ENCODE peak calls at places on chromosomes 2 and 18, in four cellular contexts. F is colonic mucosa, X is bronchial epithelial cell, N is DND-41. D is an unnamed sample. For H3K27me3, the result is how much of the 10 kb centered on the place peaks cover.

GRCh38 chr2:200051621-200051945 is 96.2 kb downstream of the MAIP1 start:
- DNase-seq in N (no peak), F (no peak), X (peak), D (no peak)

GRCh38 chr2:55771612-55772011 is 78.0 kb upstream of the PNPT1 start:
- DNase-seq in X (peak), N (no peak), F (no peak), D (peak)

GRCh38 chr2:134289225-134289624 is 35.4 kb downstream of the MGAT5 start:
- DNase-seq in F (no peak), N (no peak), X (no peak), D (no peak)

GRCh38 chr18:68662779-68663178 is 52.1 kb downstream of the TMX3 start:
- DNase-seq in N (no peak), F (no peak), X (peak), D (peak)

GRCh38 chr18:51430538-51430937 is 233.1 kb upstream of the MEX3C start:
- DNase-seq in X (peak), F (no peak), N (no peak), D (no peak)

GRCh38 chr2:3585239-3586109 is 9.4 kb upstream of the COLEC11 start:
- DNase-seq in X (no peak), F (peak), N (no peak), D (no peak)

GRCh38 chr2:181751266-181752030 is 71.1 kb upstream of the NEUROD1 start:
- DNase-seq in N (no peak), X (no peak), F (no peak), D (no peak)

GRCh38 chr18:45332911-45333310 is 282.4 kb upstream of the SLC14A2 start:
- DNase-seq in X (no peak), N (no peak), F (no peak), D (no peak)

GRCh38 chr18:58015045-58015444 is 29.0 kb upstream of the NEDD4L start:
- DNase-seq in X (no peak), N (no peak), F (no peak), D (no peak)

GRCh38 chr2:215812966-215813365 is 200.4 kb downstream of the MREG start:
- DNase-seq in F (no peak), X (peak), N (no peak), D (no peak)

GRCh38 chr2:184677171-184677570 is 78.8 kb downstream of the ZNF804A start:
- DNase-seq in N (no peak), F (no peak), X (no peak), D (peak)

GRCh38 chr2:10225291-10226031 is 77.2 kb upstream of the HPCAL1 start:
- DNase-seq in X (no peak), N (no peak), F (no peak), D (no peak)

GRCh38 chr2:227234432-227234831 is 70.0 kb downstream of the COL4A3 start:
- DNase-seq in F (no peak), X (no peak), N (no peak), D (no peak)

GRCh38 chr18:73835656-73836055 is 312.0 kb downstream of the FBXO15 start:
- DNase-seq in F (no peak), X (peak), N (no peak), D (no peak)

GRCh38 chr2:196219686-196220085 is 48.3 kb upstream of the STK17B start:
- DNase-seq in N (no peak), F (no peak), X (no peak), D (no peak)

GRCh38 chr2:133817680-133818566 is 249.7 kb upstream of the NCKAP5 start:
- DNase-seq in F (no peak), N (no peak), X (peak), D (peak)

GRCh38 chr2:36407403-36407802 is 51.8 kb downstream of the CRIM1 start:
- DNase-seq in N (no peak), X (no peak), F (no peak), D (no peak)

GRCh38 chr18:58980991-58981390 is 116.3 kb downstream of the ZNF532 start:
- DNase-seq in X (no peak), N (no peak), F (no peak), D (no peak)

GRCh38 chr2:193332938-193333337 is 1138.2 kb upstream of the TMEFF2 start:
- DNase-seq in F (no peak), N (no peak), X (no peak), D (no peak)

GRCh38 chr18:68734311-68734710 is 19.4 kb upstream of the TMX3 start:
- DNase-seq in X (no peak), N (no peak), F (no peak), D (no peak)

GRCh38 chr2:165610591-165611029 is 141.1 kb downstream of the CSRNP3 start:
- DNase-seq in F (no peak), N (peak), X (no peak), D (no peak)

GRCh38 chr2:114700440-114700839 is 258.0 kb downstream of the DPP10 start:
- DNase-seq in F (no peak), X (no peak), N (no peak), D (no peak)

GRCh38 chr18:42798606-42799005 is 316.9 kb downstream of the RIT2 start:
- DNase-seq in N (no peak), X (no peak), F (no peak), D (no peak)

GRCh38 chr2:3659447-3660432 is 1.7 kb downstream of the ALLC start:
- DNase-seq in F (no peak), N (no peak), X (no peak), D (peak)

GRCh38 chr2:61910603-61911002 is 5.1 kb downstream of the COMMD1 start:
- DNase-seq in N (no peak), X (peak), F (no peak), D (peak)

GRCh38 chr2:24875272-24875671 is 44.8 kb downstream of the ADCY3 start:
- DNase-seq in N (no peak), X (no peak), F (no peak), D (no peak)

GRCh38 chr18:49625021-49625691 is 63.3 kb downstream of the LIPG start:
- DNase-seq in X (no peak), N (no peak), F (no peak), D (no peak)

GRCh38 chr18:37628466-37629220 is 63.0 kb upstream of the CELF4 start:
- DNase-seq in X (no peak), N (no peak), F (no peak), D (no peak)

GRCh38 chr18:37778417-37779165 is 213.0 kb upstream of the CELF4 start:
- DNase-seq in N (peak), F (peak), X (peak), D (peak)

GRCh38 chr2:185734658-185735057 is 3.9 kb upstream of the FSIP2 start:
- DNase-seq in N (no peak), F (no peak), X (no peak), D (no peak)

GRCh38 chr18:71443726-71444480 is 1100.2 kb downstream of the CBLN2 start:
- DNase-seq in N (no peak), F (no peak), X (no peak), D (no peak)

GRCh38 chr2:37711308-37711731 is 39.9 kb upstream of the CDC42EP3 start:
- DNase-seq in X (peak), N (peak), F (no peak), D (peak)

GRCh38 chr2:181656450-181657261 is at the start of gene CERKL:
- DNase-seq in F (peak), N (no peak), X (peak), D (peak)

GRCh38 chr2:241291152-241291551 is 24.3 kb downstream of the HDLBP start:
- DNase-seq in F (no peak), X (no peak), N (no peak), D (no peak)

GRCh38 chr2:98761909-98762308 is 31.0 kb upstream of the MGAT4A start:
- DNase-seq in F (no peak), N (no peak), X (no peak), D (no peak)
- H3K27me3 ChIP-seq in F (under half), N (under half), X (under half), D (under half)

GRCh38 chr2:118860506-118860905 is 13.1 kb upstream of the EN1 start:
- DNase-seq in N (no peak), F (no peak), X (no peak), D (no peak)
- H3K27me3 ChIP-seq in N (under half), F (under half), X (under half), D (half or more)

DNA sequence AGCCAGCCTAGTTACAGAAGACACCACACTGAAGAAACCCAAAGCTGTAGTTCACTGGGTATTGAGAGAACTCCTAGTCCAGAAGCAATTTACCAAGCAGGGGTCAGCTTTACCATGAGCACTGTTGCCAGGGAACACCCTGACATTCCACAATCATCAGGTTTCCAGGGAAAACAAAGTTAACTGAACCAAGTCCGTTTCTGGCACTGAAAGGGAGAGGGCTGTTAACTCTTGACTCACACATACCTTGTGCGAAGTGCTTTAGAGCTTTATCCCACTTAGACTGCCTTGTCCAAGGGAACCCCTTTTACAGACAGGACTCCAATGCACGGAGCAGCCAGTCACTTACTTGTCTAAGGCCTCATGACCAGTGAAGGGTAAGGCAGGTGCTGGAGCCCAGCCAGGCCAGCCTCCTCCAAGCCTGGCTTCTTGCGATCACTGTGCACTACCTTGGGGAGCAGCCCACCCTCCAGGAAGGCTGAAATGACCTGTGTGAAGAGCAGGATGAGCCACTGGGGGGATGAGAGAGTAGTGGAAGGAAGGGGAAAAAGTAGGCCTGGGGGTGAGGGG is 53.9 kb downstream of the REEP1 start:
- DNase-seq in N (no peak), F (no peak), X (peak), D (no peak)
- H3K27me3 ChIP-seq in N (under half), F (under half), X (under half), D (under half)

DNA sequence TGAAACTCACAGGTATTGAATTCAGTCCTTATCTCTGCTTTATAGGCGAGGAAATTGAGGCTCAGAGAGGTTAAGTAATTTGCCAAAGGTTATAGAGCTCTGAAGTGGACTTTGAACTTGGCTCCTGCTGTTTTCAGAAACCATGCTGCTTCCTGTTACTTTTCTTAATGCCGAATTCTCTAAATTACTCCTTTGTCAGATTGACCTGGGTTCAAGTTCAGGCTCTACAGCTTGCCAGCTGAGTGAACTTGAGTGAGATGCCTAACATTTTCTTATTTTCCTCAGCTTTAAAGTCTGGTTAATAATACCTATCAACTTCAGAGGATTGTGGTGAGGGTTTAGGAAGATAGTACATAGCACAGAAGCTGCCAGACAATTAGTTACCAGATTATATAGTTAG is 3.4 kb downstream of the ASAP2 start:
- DNase-seq in N (no peak), X (no peak), F (no peak), D (no peak)
- H3K27me3 ChIP-seq in N (under half), X (under half), F (under half), D (under half)

GRCh38 chr2:17547737-17548136 is 7.2 kb downstream of the VSNL1 start:
- DNase-seq in F (no peak), N (no peak), X (no peak), D (no peak)

GRCh38 chr2:17543848-17544645 is 3.6 kb downstream of the VSNL1 start:
- DNase-seq in X (peak), F (no peak), N (no peak), D (no peak)

GRCh38 chr2:17550907-17551306 is 10.4 kb downstream of the VSNL1 start:
- DNase-seq in N (no peak), F (no peak), X (no peak), D (no peak)

GRCh38 chr2:17545680-17546613 is 5.5 kb downstream of the VSNL1 start:
- DNase-seq in N (no peak), X (no peak), F (no peak), D (no peak)

GRCh38 chr2:17547237-17547636 is 6.7 kb downstream of the VSNL1 start:
- DNase-seq in N (no peak), X (no peak), F (no peak), D (no peak)
- H3K27me3 ChIP-seq in N (under half), X (under half), F (under half), D (under half)

GRCh38 chr2:84388921-84389490 is 70.1 kb downstream of the SUCLG1 start:
- DNase-seq in X (no peak), F (no peak), N (no peak), D (no peak)

GRCh38 chr2:84388133-84388532 is 70.9 kb downstream of the SUCLG1 start:
- DNase-seq in X (peak), N (no peak), F (no peak), D (no peak)

GRCh38 chr2:84386326-84386995 is 72.6 kb downstream of the SUCLG1 start:
- DNase-seq in F (no peak), N (no peak), X (no peak), D (no peak)

GRCh38 chr2:84378960-84379359 is 80.1 kb downstream of the SUCLG1 start:
- DNase-seq in N (no peak), F (no peak), X (no peak), D (no peak)

GRCh38 chr2:84383271-84383670 is 75.8 kb downstream of the SUCLG1 start:
- DNase-seq in X (no peak), N (no peak), F (no peak), D (no peak)
- H3K27me3 ChIP-seq in X (under half), N (under half), F (under half), D (under half)

DNA sequence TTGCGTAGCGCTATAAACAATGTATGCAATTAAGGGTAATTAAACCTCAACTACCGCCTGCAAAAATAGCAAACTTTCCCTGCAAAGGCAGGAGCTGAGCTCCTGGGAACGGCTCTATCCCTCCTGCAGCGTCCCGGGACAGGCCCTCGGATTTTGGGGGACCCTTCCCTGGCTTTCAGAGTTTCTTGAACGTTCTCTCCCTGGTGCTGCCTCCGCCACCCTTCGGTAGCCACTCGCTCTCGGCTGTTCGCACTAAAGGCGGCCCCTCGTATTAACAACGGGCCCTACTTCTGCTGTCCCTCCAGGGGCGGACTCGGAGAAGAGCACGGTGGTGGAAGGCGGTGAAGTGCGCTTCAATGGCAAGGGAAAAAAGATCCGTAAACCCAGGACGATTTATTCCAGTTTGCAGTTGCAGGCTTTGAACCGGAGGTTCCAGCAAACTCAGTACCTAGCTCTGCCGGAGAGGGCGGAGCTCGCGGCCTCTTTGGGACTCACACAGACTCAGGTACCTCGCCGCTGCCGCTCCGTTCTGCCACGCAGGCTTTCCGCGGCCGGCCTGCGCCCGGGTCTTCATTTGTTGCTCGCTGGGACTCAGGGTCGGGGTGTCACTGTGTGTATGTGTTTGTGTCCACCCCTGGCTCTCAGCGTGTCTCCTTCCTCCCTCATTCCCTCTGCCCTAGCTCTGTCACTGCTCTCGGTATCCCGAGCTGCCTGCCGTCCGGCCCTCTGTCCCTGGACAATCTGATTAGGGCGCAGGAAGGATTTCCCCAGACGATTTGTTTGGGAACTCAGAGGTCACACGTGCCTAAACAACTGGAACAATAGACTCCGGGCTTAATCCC is 1.3 kb downstream of the DLX1 start:
- DNase-seq in F (peak), X (no peak), N (no peak), D (no peak)
- H3K27me3 ChIP-seq in F (half or more), X (half or more), N (under half), D (half or more)